ENCODE peak calls at places on chromosomes 2 and 18, in eight cellular contexts. W is erythroblast; Y is hypothalamus; N is stimulated activated CD8-positive, alpha-beta memory T cell treated with anti-CD3 and anti-CD28 coated beads, Interleukin-12 subunit alpha, Interleukin-12 subunit beta, amount 100 ng/mL, for 1 hour; F is stimulated activated CD4-positive, alpha-beta T cell treated with anti-CD3 and anti-CD28 coated beads, Interleukin-4, amount 100 ng/mL, for 24 hours; E is HT1080; J is M059J; Q is NCI-H1930. D is an unnamed sample.

GRCh38 chr18:2905802-2906521 is 59.2 kb downstream of the EMILIN2 start:
- DNase-seq in N (no peak), E (no peak), F (peak; percentile 46), Q (no peak), J (peak; percentile 43), W (peak; percentile 52), Y (no peak), D (no peak)

GRCh38 chr2:178484245-178485041 is 4.2 kb downstream of the PLEKHA3 start:
- DNase-seq in E (no peak), J (peak; percentile 39), Q (no peak), Y (no peak), N (no peak), W (peak; percentile 18), F (no peak), D (no peak)

GRCh38 chr2:9775999-9776685 is 67.1 kb upstream of the TAF1B start:
- DNase-seq in E (no peak), Y (no peak), F (no peak), Q (no peak), J (no peak), W (no peak), N (no peak), D (no peak)

GRCh38 chr2:200662727-200663126 is 76.9 kb downstream of the AOX1 start:
- DNase-seq in Y (no peak), F (no peak), Q (no peak), W (no peak), N (no peak), J (peak; percentile 95), E (peak; percentile 89), D (no peak)

GRCh38 chr2:69184224-69184623 is 171.2 kb downstream of the ANTXR1 start:
- DNase-seq in F (no peak), W (no peak), N (no peak), Q (no peak), E (no peak), Y (no peak), J (no peak), D (no peak)

GRCh38 chr2:43070039-43070438 is 156.4 kb downstream of the ZFP36L2 start:
- DNase-seq in J (peak; percentile 68), W (no peak), Y (no peak), F (no peak), E (no peak), Q (no peak), N (no peak), D (no peak)

GRCh38 chr2:38438536-38439225 is 61.6 kb upstream of the ATL2 start:
- DNase-seq in J (no peak), N (no peak), W (no peak), E (no peak), F (no peak), Q (no peak), Y (no peak), D (no peak)

GRCh38 chr2:7022486-7022885 is 105.3 kb downstream of the RNF144A start:
- DNase-seq in E (peak; percentile 75), Q (no peak), W (no peak), N (no peak), F (no peak), J (no peak), Y (no peak), D (peak; percentile 29)

GRCh38 chr2:138078153-138078552 is 113.9 kb downstream of the HNMT start:
- DNase-seq in F (no peak), E (no peak), Y (no peak), N (no peak), J (no peak), W (no peak), Q (no peak), D (no peak)

GRCh38 chr18:9902832-9903231 is 11.0 kb upstream of the VAPA start:
- DNase-seq in W (no peak), Y (no peak), N (no peak), Q (no peak), F (no peak), J (no peak), E (no peak), D (no peak)

GRCh38 chr18:31217455-31217854 is 54.8 kb upstream of the DSC1 start:
- DNase-seq in Q (no peak), N (no peak), E (no peak), W (no peak), F (no peak), Y (no peak), J (no peak), D (no peak)

GRCh38 chr2:240968731-240969624 is 29.4 kb upstream of the SNED1 start:
- DNase-seq in J (no peak), N (no peak), F (no peak), E (no peak), Y (no peak), W (no peak), Q (no peak), D (peak; percentile 4)

GRCh38 chr2:50820176-50820575 is 211.8 kb downstream of the NRXN1 start:
- DNase-seq in F (no peak), J (no peak), W (no peak), Q (no peak), E (no peak), N (no peak), Y (no peak), D (no peak)